ENCODE peak calls at places on chromosome 16, in nine cellular contexts. K, G, R, F, X, Q, U, W and V are unnamed samples.

GRCh38 chr16:57483725-57484514 is 2.4 kb downstream of the DOK4 start:
- DNase-seq in K (no peak), G (no peak), R (no peak), F (no peak), X (no peak), Q (no peak), U (no peak), W (no peak), V (no peak)

GRCh38 chr16:78608305-78608776 is 508.9 kb downstream of the WWOX start:
- DNase-seq in K (no peak), G (no peak), R (no peak), F (no peak), X (no peak), Q (no peak), U (no peak), W (no peak), V (no peak)

GRCh38 chr16:64397945-64398508 is 723.8 kb downstream of the CDH11 start:
- DNase-seq in K (no peak), G (no peak), R (peak), F (no peak), X (no peak), Q (no peak), U (no peak), W (no peak), V (no peak)

GRCh38 chr16:63720848-63721247 is 1401.0 kb downstream of the CDH11 start:
- DNase-seq in K (no peak), G (no peak), R (no peak), F (no peak), X (no peak), Q (no peak), U (no peak), W (no peak), V (no peak)

GRCh38 chr16:70778901-70779309 is 22.1 kb downstream of the VAC14 start:
- DNase-seq in K (peak), G (no peak), R (peak), F (no peak), X (peak), Q (peak), U (peak), W (no peak), V (no peak)

GRCh38 chr16:70750893-70751467 is 50.0 kb downstream of the VAC14 start:
- DNase-seq in K (no peak), G (no peak), R (peak), F (no peak), X (no peak), Q (no peak), U (peak), W (no peak), V (no peak)

GRCh38 chr16:86508028-86508946 is 2.0 kb upstream of the FOXF1 start:
- DNase-seq in K (no peak), G (no peak), R (no peak), F (no peak), X (no peak), Q (peak), U (no peak), W (no peak), V (no peak)

GRCh38 chr16:15034266-15035162 is 21.4 kb downstream of the NTAN1 start:
- DNase-seq in K (no peak), G (no peak), R (no peak), F (no peak), X (no peak), Q (no peak), U (no peak), W (no peak), V (no peak)

GRCh38 chr16:54031107-54031760 is 255.4 kb downstream of the IRX3 start:
- DNase-seq in K (no peak), G (no peak), R (peak), F (no peak), X (no peak), Q (no peak), U (no peak), W (no peak), V (no peak)